ENCODE peak calls at places on chromosome 15, in four cellular contexts. One of them, this sample, is unnamed.
A peak's percentile ranks its signal among the peaks of the same experiment; 100 is the strongest.

GRCh38 chr15:70636540-70637165 is 126.7 kb downstream of the UACA start:
- DNase-seq in K562: no peak
- DNase-seq in HepG2: peak; percentile 20
- DNase-seq in GM12878: no peak
- DNase-seq in this sample: no peak

GRCh38 chr15:80780416-80781221 is 1.4 kb downstream of the CEMIP start:
- DNase-seq in K562: peak; percentile 24
- DNase-seq in HepG2: peak; percentile 47
- DNase-seq in GM12878: no peak
- DNase-seq in this sample: peak; percentile 23

GRCh38 chr15:84953726-84954125 is 27.9 kb upstream of the PDE8A start:
- DNase-seq in K562: no peak
- DNase-seq in HepG2: no peak
- DNase-seq in GM12878: no peak
- DNase-seq in this sample: no peak

GRCh38 chr15:98568382-98569017 is 79.8 kb upstream of the IGF1R start:
- DNase-seq in K562: no peak
- DNase-seq in HepG2: no peak
- DNase-seq in GM12878: no peak
- DNase-seq in this sample: no peak

GRCh38 chr15:59492389-59493377 is 54.7 kb downstream of the FAM81A start:
- DNase-seq in K562: peak; percentile 69
- DNase-seq in HepG2: peak; percentile 65
- DNase-seq in GM12878: peak; percentile 40
- DNase-seq in this sample: peak; percentile 63

GRCh38 chr15:41967506-41968206 is 4.7 kb downstream of the EHD4 start:
- DNase-seq in K562: peak; percentile 21
- DNase-seq in HepG2: no peak
- DNase-seq in GM12878: peak; percentile 45
- DNase-seq in this sample: no peak

GRCh38 chr15:74795961-74796625 is 14.2 kb downstream of the CSK start:
- DNase-seq in K562: no peak
- DNase-seq in HepG2: no peak
- DNase-seq in GM12878: no peak
- DNase-seq in this sample: no peak

GRCh38 chr15:78266806-78267205 is 2.4 kb downstream of the DNAJA4 start:
- DNase-seq in K562: no peak
- DNase-seq in HepG2: no peak
- DNase-seq in GM12878: no peak
- DNase-seq in this sample: no peak

DNA sequence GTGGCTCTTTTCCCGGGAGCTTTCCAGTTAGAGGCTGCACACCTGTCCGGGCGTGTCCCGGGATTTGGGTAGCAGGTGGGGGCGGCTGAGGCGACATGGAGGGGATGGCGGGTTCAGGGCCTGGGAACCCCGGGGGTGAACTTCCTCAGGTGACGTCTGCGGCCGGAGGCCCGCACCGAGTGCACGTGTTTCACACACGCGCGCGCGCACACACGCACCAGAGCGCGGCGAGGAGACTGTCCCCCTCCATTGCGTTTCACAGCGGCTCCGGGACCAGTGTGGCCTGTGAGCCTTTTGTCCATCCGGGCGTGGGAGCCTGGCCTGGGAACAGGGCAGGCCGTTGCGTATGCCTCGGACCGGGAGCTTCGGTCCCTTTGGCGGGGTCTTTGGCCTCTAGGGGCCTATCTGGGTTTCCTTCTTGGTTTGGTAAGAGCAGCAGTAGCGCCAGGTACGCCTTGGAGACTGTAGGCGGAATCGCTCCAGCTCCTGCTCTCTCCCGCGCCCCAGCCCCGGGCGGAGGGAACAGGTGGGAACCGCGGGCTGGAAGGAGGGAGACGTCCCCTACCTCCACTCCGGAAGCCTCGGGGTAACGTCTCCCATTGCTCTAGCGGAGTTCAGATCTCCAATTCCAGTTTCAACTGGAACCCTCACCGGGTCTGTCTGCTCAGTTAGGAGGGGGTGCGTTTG is 220.0 kb downstream of the MEIS2 start:
- DNase-seq in K562: no peak
- DNase-seq in HepG2: no peak
- DNase-seq in GM12878: no peak
- DNase-seq in this sample: peak; percentile 74
- TF ChIP-seq KDM1A in K562: no peak
- TF ChIP-seq KDM1A in HepG2: no peak
- TF ChIP-seq KDM1A in GM12878: no peak
- TF ChIP-seq KDM1A in this sample: no peak

DNA sequence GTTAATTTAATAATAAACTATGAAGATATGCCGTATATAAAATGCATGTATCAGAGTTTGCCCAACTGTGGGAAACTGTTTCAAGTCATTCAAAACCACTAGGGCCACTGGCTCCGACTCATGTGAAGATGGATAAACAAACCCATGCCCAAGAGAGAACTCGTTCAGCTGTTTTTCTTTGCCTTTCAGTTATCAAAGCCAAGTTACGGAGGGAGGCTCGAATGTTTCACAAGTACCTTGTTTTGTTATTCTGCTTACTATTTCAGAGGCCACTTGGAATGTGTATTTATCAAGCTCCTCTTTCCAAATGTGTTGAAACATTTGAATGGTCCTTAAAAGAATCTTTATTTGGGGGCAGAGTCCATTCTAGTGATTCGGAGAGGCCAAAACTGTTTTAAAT is 82.1 kb downstream of the DUT start:
- DNase-seq in K562: no peak
- DNase-seq in HepG2: peak; percentile 9
- DNase-seq in GM12878: no peak
- DNase-seq in this sample: no peak
- TF ChIP-seq POLR2AphosphoS5 in K562: no peak
- TF ChIP-seq POLR2AphosphoS5 in HepG2: no peak
- TF ChIP-seq POLR2AphosphoS5 in GM12878: no peak
- TF ChIP-seq POLR2AphosphoS5 in this sample: no peak

DNA sequence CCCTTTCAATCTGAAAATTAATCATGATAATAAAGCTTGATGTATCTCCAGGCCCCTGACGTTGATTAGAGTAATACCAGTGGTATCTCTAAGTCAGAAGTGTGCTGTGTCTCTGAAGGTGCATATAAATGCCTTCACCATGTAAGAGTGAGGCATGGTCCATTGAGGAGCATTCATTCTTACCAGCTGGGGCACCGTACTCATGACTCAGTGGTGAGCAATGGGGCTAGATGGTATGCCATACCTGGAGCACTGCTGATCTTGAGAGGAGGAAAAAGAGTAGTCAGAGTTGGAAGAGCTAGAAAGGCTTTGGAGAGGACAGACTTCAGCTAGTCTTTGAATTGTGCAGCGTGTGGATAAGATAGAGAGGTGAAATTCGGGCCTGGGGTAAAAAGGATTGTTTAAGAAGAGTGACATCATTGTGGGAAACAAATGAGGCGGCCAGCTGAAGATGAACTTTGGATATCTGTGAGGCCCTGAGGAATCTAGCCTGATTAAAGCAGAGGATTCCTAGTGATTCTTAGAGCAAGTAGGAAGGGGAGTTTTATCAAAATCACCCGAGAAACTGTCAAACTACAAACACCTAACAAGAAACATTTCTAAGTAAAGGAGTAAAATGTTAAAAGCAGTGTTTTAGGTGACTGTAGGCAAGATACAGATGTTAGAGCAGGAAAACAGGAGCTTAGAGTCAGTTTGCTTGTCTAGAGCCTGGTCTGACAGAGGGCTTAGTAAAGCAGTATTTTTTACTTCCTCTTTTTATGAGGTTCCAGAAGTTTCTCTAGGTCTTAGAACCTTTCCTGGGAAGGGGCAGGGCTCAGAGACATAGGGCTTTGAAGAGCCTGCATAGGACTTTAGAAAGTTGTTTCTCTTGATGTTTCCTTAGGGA is 13.6 kb downstream of the TMOD3 start:
- DNase-seq in K562: peak; percentile 54
- DNase-seq in HepG2: peak; percentile 71
- DNase-seq in GM12878: no peak
- DNase-seq in this sample: no peak
- TF ChIP-seq KDM1A in K562: no peak
- TF ChIP-seq KDM1A in HepG2: no peak
- TF ChIP-seq KDM1A in GM12878: no peak
- TF ChIP-seq KDM1A in this sample: no peak

GRCh38 chr15:89664441-89664840 is 9.2 kb upstream of the KIF7 start:
- DNase-seq in K562: no peak
- DNase-seq in HepG2: no peak
- DNase-seq in GM12878: no peak
- DNase-seq in this sample: no peak

GRCh38 chr15:89666147-89666857 is 11.0 kb upstream of the KIF7 start:
- DNase-seq in K562: no peak
- DNase-seq in HepG2: no peak
- DNase-seq in GM12878: no peak
- DNase-seq in this sample: no peak

GRCh38 chr15:89666858-89667705 is 11.8 kb upstream of the KIF7 start:
- DNase-seq in K562: no peak
- DNase-seq in HepG2: no peak
- DNase-seq in GM12878: no peak
- DNase-seq in this sample: no peak

GRCh38 chr15:89664951-89665350 is 9.7 kb upstream of the KIF7 start:
- DNase-seq in K562: no peak
- DNase-seq in HepG2: no peak
- DNase-seq in GM12878: no peak
- DNase-seq in this sample: no peak

GRCh38 chr15:89665449-89666146 is 10.3 kb upstream of the KIF7 start:
- DNase-seq in K562: no peak
- DNase-seq in HepG2: no peak
- DNase-seq in GM12878: no peak
- DNase-seq in this sample: peak; percentile 79
- TF ChIP-seq POLR2AphosphoS5 in K562: no peak
- TF ChIP-seq POLR2AphosphoS5 in HepG2: no peak
- TF ChIP-seq POLR2AphosphoS5 in GM12878: no peak
- TF ChIP-seq POLR2AphosphoS5 in this sample: no peak

GRCh38 chr15:68256675-68257450 is 20.7 kb upstream of the FEM1B start:
- DNase-seq in K562: no peak
- DNase-seq in HepG2: peak; percentile 56
- DNase-seq in GM12878: no peak
- DNase-seq in this sample: peak; percentile 88
- TF ChIP-seq KDM1A in K562: no peak
- TF ChIP-seq KDM1A in HepG2: no peak
- TF ChIP-seq KDM1A in GM12878: no peak
- TF ChIP-seq KDM1A in this sample: no peak